ENCODE peak calls at places on chromosomes 11 and 22, in ten cellular contexts. K is breast epithelium; R is CD4-positive, CD25-positive, alpha-beta regulatory T cell; Z is CD8-positive, alpha-beta T cell; F is astrocyte of the spinal cord; H is CD8-positive, alpha-beta memory T cell; C is BJ; B is AG09309; A is A549; L is cardiac fibroblast. Y is an unnamed sample.

GRCh38 chr11:76120513-76121081 is 85.7 kb downstream of the WNT11 start:
- DNase-seq in K (no peak), R (no peak), Z (no peak), F (peak; percentile 25), H (no peak), C (no peak), B (no peak), A (no peak), L (peak; percentile 56), Y (no peak)

GRCh38 chr11:62374801-62375200 is 37.6 kb downstream of the ASRGL1 start:
- DNase-seq in K (no peak), R (no peak), Z (no peak), F (no peak), H (no peak), C (no peak), B (no peak), A (no peak), L (no peak), Y (no peak)

GRCh38 chr11:124481365-124482323 is 36.1 kb upstream of the OR8B8 start:
- DNase-seq in K (peak; percentile 24), R (no peak), Z (no peak), F (peak; percentile 50), H (no peak), C (no peak), B (no peak), A (peak; percentile 23), L (peak; percentile 66), Y (peak; percentile 33)

GRCh38 chr22:43840851-43841250 is 21.5 kb downstream of the SULT4A1 start:
- DNase-seq in K (no peak), R (no peak), Z (no peak), F (no peak), H (no peak), C (no peak), B (no peak), A (no peak), L (no peak), Y (no peak)

GRCh38 chr22:22886546-22886945 is 1.1 kb upstream of the IGLL5 start:
- DNase-seq in K (peak; percentile 3), R (no peak), Z (peak; percentile 32), F (no peak), H (no peak), C (no peak), B (no peak), A (no peak), L (no peak), Y (no peak)

GRCh38 chr22:41909290-41910049 is 5.4 kb downstream of the SHISA8 start:
- DNase-seq in K (no peak), R (no peak), Z (no peak), F (no peak), H (no peak), C (no peak), B (no peak), A (no peak), L (no peak), Y (no peak)

GRCh38 chr11:28529540-28530410 is 421.6 kb downstream of the METTL15 start:
- DNase-seq in K (no peak), R (no peak), Z (no peak), F (peak; percentile 80), H (no peak), C (no peak), B (peak; percentile 47), A (peak; percentile 40), L (peak; percentile 79), Y (peak; percentile 24)

GRCh38 chr22:38699784-38700183 is 959 bp downstream of the JOSD1 start:
- DNase-seq in K (no peak), R (no peak), Z (no peak), F (peak; percentile 44), H (no peak), C (no peak), B (no peak), A (no peak), L (peak; percentile 66), Y (no peak)

GRCh38 chr11:102244681-102245409 is 72.4 kb upstream of the BIRC3 start:
- DNase-seq in K (peak; percentile 48), R (no peak), Z (no peak), F (peak; percentile 85), H (no peak), C (peak; percentile 79), B (no peak), A (peak; percentile 45), L (peak; percentile 67), Y (peak; percentile 63)

GRCh38 chr11:125224391-125225015 is 60.0 kb downstream of the PKNOX2 start:
- DNase-seq in K (no peak), R (no peak), Z (no peak), F (peak; percentile 19), H (no peak), C (no peak), B (no peak), A (no peak), L (peak; percentile 75), Y (no peak)

GRCh38 chr11:13384837-13385417 is 78.1 kb downstream of the BTBD10 start:
- DNase-seq in K (no peak), R (peak; percentile 29), Z (no peak), F (peak; percentile 55), H (no peak), C (no peak), B (peak; percentile 1), A (peak; percentile 46), L (peak; percentile 73), Y (peak; percentile 20)

GRCh38 chr11:121389651-121390050 is 62.5 kb upstream of the SORL1 start:
- DNase-seq in K (peak; percentile 52), R (no peak), Z (no peak), F (peak; percentile 35), H (no peak), C (no peak), B (no peak), A (no peak), L (peak; percentile 22), Y (no peak)

GRCh38 chr11:23948831-23949230 is 548.0 kb upstream of the LUZP2 start:
- DNase-seq in K (no peak), R (no peak), Z (no peak), F (peak; percentile 2), H (no peak), C (no peak), B (no peak), A (no peak), L (no peak), Y (no peak)

GRCh38 chr11:35524780-35525179 is 636 bp downstream of the PAMR1 start:
- DNase-seq in K (no peak), R (no peak), Z (no peak), F (peak; percentile 50), H (no peak), C (no peak), B (no peak), A (no peak), L (peak; percentile 48), Y (no peak)
- H3K4me3 ChIP-seq in K (peak overlapping the region; percentile 42), R (no peak overlapping the region), Z (no peak overlapping the region), F (peak overlapping the region; percentile 70), H (no peak overlapping the region), C (peak overlapping the region; percentile 81), B (peak overlapping the region; percentile 49), A (no peak overlapping the region), L (peak overlapping the region; percentile 76), Y (peak overlapping the region; percentile 53)

GRCh38 chr22:24510694-24511625 is 15.8 kb downstream of the UPB1 start:
- DNase-seq in K (no peak), R (no peak), Z (no peak), F (peak; percentile 38), H (no peak), C (no peak), B (peak; percentile 52), A (no peak), L (peak; percentile 77), Y (no peak)
- H3K4me3 ChIP-seq in K (no peak overlapping the region), R (no peak overlapping the region), Z (no peak overlapping the region), F (no peak overlapping the region), H (no peak overlapping the region), C (no peak overlapping the region), B (no peak overlapping the region), A (no peak overlapping the region), L (no peak overlapping the region), Y (no peak overlapping the region)

GRCh38 chr11:93244018-93244417 is 46.2 kb upstream of the SLC36A4 start:
- DNase-seq in K (no peak), R (no peak), Z (no peak), F (no peak), H (no peak), C (no peak), B (no peak), A (no peak), L (no peak), Y (no peak)

GRCh38 chr11:93249437-93250210 is 51.8 kb upstream of the SLC36A4 start:
- DNase-seq in K (no peak), R (no peak), Z (no peak), F (no peak), H (no peak), C (no peak), B (no peak), A (no peak), L (no peak), Y (no peak)

GRCh38 chr11:93251922-93252321 is 54.1 kb upstream of the SLC36A4 start:
- DNase-seq in K (no peak), R (no peak), Z (no peak), F (no peak), H (no peak), C (no peak), B (no peak), A (no peak), L (no peak), Y (no peak)

GRCh38 chr11:93253111-93253510 is 55.3 kb upstream of the SLC36A4 start:
- DNase-seq in K (no peak), R (no peak), Z (no peak), F (no peak), H (no peak), C (no peak), B (no peak), A (no peak), L (no peak), Y (no peak)

DNA sequence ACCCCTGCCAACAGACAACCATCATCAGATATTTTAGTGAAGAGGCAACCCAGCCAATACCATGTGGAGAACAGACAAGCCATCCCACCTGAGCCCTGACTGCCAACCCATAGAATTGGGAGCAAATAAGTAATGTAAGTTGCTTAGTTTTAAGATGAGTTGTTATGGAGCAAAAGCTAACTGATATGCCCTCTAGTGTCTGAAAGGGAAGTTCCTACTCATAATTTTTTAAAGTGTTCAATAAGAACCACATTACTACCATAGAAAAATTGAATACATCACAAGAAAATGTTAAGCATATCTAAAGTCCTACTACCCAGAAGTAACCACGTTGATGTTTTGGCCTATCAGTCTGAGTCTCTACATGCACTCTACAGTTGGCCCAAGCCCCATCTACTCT is 50.8 kb upstream of the SLC36A4 start:
- DNase-seq in K (no peak), R (no peak), Z (no peak), F (no peak), H (no peak), C (no peak), B (no peak), A (no peak), L (peak; percentile 3), Y (no peak)
- H3K4me3 ChIP-seq in K (no peak overlapping the region), R (no peak overlapping the region), Z (no peak overlapping the region), F (no peak overlapping the region), H (no peak overlapping the region), C (no peak overlapping the region), B (no peak overlapping the region), A (no peak overlapping the region), L (no peak overlapping the region), Y (no peak overlapping the region)

DNA sequence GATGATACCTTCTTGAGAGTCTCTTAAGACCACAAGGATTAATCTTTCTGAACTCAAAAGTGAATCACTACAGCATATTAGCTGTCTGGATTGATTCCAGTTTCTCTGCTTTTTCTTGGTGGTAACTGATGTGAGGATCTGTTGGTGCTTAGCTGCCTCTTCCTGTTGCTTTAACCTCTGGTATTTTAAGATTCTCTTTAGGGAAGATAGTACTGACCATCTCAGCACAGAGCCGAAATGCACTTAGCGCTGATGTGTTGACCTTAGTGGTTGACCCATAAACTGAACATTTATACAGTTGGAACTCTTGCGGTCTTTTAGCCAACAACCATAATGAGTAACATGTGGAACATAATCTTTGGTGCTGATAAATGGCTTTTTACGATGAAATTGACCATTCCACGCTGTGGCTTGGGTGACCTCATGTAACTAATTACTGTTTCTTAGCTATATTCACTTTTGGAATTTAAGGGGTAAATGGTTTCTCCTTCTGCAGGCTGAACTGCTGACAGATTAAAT is 33.7 kb downstream of the APLP2 start:
- DNase-seq in K (no peak), R (no peak), Z (no peak), F (peak; percentile 95), H (no peak), C (peak; percentile 98), B (peak; percentile 99), A (no peak), L (peak; percentile 86), Y (peak; percentile 95)
- H3K4me3 ChIP-seq in K (no peak overlapping the region), R (no peak overlapping the region), Z (no peak overlapping the region), F (no peak overlapping the region), H (no peak overlapping the region), C (no peak overlapping the region), B (no peak overlapping the region), A (no peak overlapping the region), L (no peak overlapping the region), Y (no peak overlapping the region)